ENCODE peak calls at places on chromosomes 16 and 17, in six cellular contexts. C is T-helper 17 cell; R is germinal center; X is CD8-positive, alpha-beta memory T cell; Z is activated CD4-positive, CD25-positive, alpha-beta regulatory T cell treated with anti-CD3 and anti-CD28 coated beads, Interleukin-2, amount 50 U/mL, for 16 hours; P is retina. V is an unnamed sample.

GRCh38 chr16:75402821-75403475 is 30.4 kb downstream of the CFDP1 start:
- DNase-seq in C (no peak), R (peak), X (no peak), Z (no peak), P (peak), V (no peak)

GRCh38 chr17:28404812-28405570 is 1.0 kb downstream of the SLC46A1 start:
- DNase-seq in C (no peak), R (no peak), X (no peak), Z (no peak), P (peak), V (no peak)

GRCh38 chr17:72879877-72880276 is 212.6 kb downstream of the SLC39A11 start:
- DNase-seq in C (no peak), R (no peak), X (no peak), Z (no peak), P (no peak), V (no peak)

GRCh38 chr16:52611817-52612673 is 65.1 kb upstream of the TOX3 start:
- DNase-seq in C (no peak), R (no peak), X (no peak), Z (no peak), P (no peak), V (no peak)

GRCh38 chr16:46690281-46691178 is 1.1 kb downstream of the ORC6 start:
- DNase-seq in C (no peak), R (no peak), X (no peak), Z (no peak), P (no peak), V (peak)

GRCh38 chr17:71948703-71949422 is 172.0 kb upstream of the SOX9 start:
- DNase-seq in C (no peak), R (no peak), X (no peak), Z (no peak), P (no peak), V (no peak)

GRCh38 chr17:1561420-1562177 is 993 bp downstream of the PITPNA start:
- DNase-seq in C (peak), R (peak), X (peak), Z (no peak), P (peak), V (no peak)

GRCh38 chr17:15744091-15744676 is 12.1 kb downstream of the TBC1D26 start:
- DNase-seq in C (no peak), R (no peak), X (no peak), Z (no peak), P (no peak), V (no peak)

GRCh38 chr17:16653367-16654041 is at the start of gene ZNF624:
- DNase-seq in C (peak), R (peak), X (peak), Z (peak), P (peak), V (peak)

GRCh38 chr17:71975998-71976649 is 144.7 kb upstream of the SOX9 start:
- DNase-seq in C (no peak), R (no peak), X (no peak), Z (no peak), P (no peak), V (no peak)